ENCODE peak calls at places on chromosomes 1 and 21, in eight cellular contexts. Z, Y, Q, I, M, P, S and E are unnamed samples.
A peak's percentile ranks its signal among the peaks of the same experiment; 100 is the strongest.

GRCh38 chr1:222582099-222582774 is 7.5 kb downstream of the TAF1A start:
- DNase-seq in Z (no peak), Y (no peak), Q (no peak), I (no peak), M (peak; percentile 18), P (no peak), S (no peak), E (peak; percentile 18)

GRCh38 chr1:44406761-44407429 is 1.8 kb downstream of the RNF220 start:
- DNase-seq in Z (no peak), Y (no peak), Q (no peak), I (no peak), M (no peak), P (no peak), S (no peak), E (no peak)

GRCh38 chr1:27004471-27005165 is 8.0 kb downstream of the TENT5B start:
- DNase-seq in Z (no peak), Y (peak; percentile 85), Q (no peak), I (no peak), M (no peak), P (no peak), S (no peak), E (no peak)

GRCh38 chr1:183870351-183871077 is 65.6 kb downstream of the RGL1 start:
- DNase-seq in Z (no peak), Y (peak; percentile 92), Q (peak; percentile 34), I (no peak), M (no peak), P (peak; percentile 86), S (no peak), E (no peak)

GRCh38 chr1:119752592-119752991 is 16.1 kb downstream of the HMGCS2 start:
- DNase-seq in Z (no peak), Y (no peak), Q (no peak), I (no peak), M (no peak), P (no peak), S (no peak), E (no peak)

GRCh38 chr1:230422221-230422981 is 3.7 kb downstream of the PGBD5 start:
- DNase-seq in Z (no peak), Y (no peak), Q (no peak), I (no peak), M (no peak), P (no peak), S (no peak), E (no peak)

GRCh38 chr1:159900086-159900680 is at the start of gene CFAP45:
- DNase-seq in Z (no peak), Y (peak; percentile 80), Q (peak; percentile 89), I (no peak), M (peak; percentile 83), P (peak; percentile 82), S (no peak), E (peak; percentile 48)

GRCh38 chr1:224287714-224288113 is 42.3 kb downstream of the NVL start:
- DNase-seq in Z (no peak), Y (no peak), Q (no peak), I (no peak), M (no peak), P (no peak), S (no peak), E (no peak)

GRCh38 chr1:47931395-47931794 is 65.8 kb downstream of the TRABD2B start:
- DNase-seq in Z (peak; percentile 46), Y (no peak), Q (peak; percentile 52), I (peak; percentile 17), M (no peak), P (no peak), S (no peak), E (peak; percentile 23)
- TF ChIP-seq CTCF in Z (peak; percentile 56), Y (no peak), Q (no peak), I (peak; percentile 48), M (no peak), P (peak; percentile 28), S (no peak), E (no peak)

GRCh38 chr21:46253610-46254124 is 25.1 kb upstream of the LSS start:
- DNase-seq in Z (peak; percentile 55), Y (no peak), Q (no peak), I (peak; percentile 53), M (peak; percentile 62), P (no peak), S (no peak), E (no peak)

GRCh38 chr21:46254208-46254975 is 25.8 kb upstream of the LSS start:
- DNase-seq in Z (no peak), Y (no peak), Q (no peak), I (peak; percentile 22), M (peak; percentile 74), P (no peak), S (no peak), E (peak; percentile 65)

GRCh38 chr21:46255166-46255565 is 26.6 kb upstream of the LSS start:
- DNase-seq in Z (no peak), Y (no peak), Q (no peak), I (no peak), M (no peak), P (no peak), S (no peak), E (no peak)

GRCh38 chr21:46255758-46256337 is 27.3 kb upstream of the LSS start:
- DNase-seq in Z (no peak), Y (no peak), Q (no peak), I (no peak), M (no peak), P (no peak), S (no peak), E (no peak)

DNA sequence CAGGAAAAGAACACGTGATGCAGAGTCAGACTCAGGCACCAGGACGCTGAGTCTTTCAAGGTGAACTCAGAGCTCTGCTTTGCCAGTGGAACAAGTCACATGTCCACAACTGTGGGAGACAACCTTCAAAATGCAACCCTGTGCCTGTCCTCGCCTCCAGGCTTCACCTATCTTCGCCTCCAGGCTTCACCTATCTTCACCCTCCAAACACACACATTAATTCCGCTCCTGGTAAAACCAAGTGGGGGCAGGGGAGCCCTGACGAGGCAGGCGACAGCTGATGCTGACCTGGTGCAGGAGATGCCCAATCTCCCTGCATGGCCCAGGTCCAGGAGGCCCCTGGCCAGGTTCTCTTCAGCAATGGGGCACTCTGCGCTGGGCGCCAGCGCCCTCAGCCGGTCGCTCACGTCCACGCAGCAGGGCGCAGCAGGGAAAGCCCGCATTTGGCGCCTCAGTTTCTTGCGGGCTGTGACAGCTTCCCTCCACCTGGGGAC is 28.0 kb upstream of the LSS start:
- DNase-seq in Z (no peak), Y (no peak), Q (no peak), I (no peak), M (no peak), P (no peak), S (no peak), E (no peak)
- TF ChIP-seq CTCF in Z (no peak), Y (no peak), Q (no peak), I (no peak), M (no peak), P (no peak), S (no peak), E (no peak)

DNA sequence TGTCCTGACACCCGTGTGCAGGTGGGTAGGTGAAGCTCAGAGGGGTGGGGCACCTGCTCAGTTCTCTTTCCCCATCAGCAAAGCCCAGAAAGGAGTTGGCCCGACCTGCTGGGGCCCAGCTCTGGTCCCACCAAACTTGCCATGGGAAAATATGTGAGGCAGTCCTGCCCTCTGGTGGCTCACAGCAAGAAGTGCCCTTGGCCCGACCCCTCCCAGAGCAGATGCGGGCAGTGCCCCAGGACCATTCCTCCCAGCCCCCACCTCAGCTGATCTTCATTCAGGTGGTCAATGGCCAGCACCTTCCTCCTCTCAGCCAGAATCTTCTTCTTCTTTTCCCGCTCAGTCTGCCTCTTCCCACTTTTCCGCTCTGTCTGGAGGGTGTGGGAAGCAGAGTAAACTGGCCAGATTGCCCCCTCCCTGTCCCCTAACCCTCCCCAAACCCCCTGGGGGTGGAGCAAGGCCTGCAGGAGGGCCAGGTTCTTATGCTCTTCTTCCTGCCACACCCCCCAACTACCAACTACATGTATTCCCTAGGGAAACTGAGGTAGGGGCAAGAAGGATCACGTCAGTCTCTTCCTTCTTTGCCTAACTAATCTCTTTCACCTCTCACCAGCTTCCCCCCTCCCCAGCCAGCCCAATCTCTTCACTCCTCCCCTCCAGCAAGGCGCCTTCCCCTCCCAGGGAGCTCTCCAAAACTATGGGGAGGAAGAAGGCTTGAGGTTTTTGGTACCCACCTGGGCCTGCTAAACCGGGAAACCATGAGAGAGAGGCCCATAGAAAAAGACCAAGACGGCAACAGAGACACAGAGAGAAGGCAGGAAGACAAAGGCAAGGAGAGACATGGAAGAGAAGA is 15.6 kb downstream of the TNNT2 start:
- DNase-seq in Z (peak; percentile 60), Y (no peak), Q (peak; percentile 38), I (peak; percentile 54), M (peak; percentile 89), P (no peak), S (no peak), E (peak; percentile 87)
- TF ChIP-seq CTCF in Z (peak; percentile 92), Y (peak; percentile 48), Q (peak; percentile 84), I (peak; percentile 85), M (peak; percentile 70), P (peak; percentile 67), S (no peak), E (peak; percentile 82)

GRCh38 chr1:204621391-204621790 is 64.1 kb downstream of the LRRN2 start:
- DNase-seq in Z (no peak), Y (no peak), Q (no peak), I (no peak), M (no peak), P (no peak), S (no peak), E (no peak)

GRCh38 chr1:204618148-204618760 is 67.3 kb downstream of the LRRN2 start:
- DNase-seq in Z (no peak), Y (no peak), Q (no peak), I (no peak), M (no peak), P (no peak), S (no peak), E (no peak)

GRCh38 chr1:204617256-204618147 is 68.0 kb downstream of the LRRN2 start:
- DNase-seq in Z (no peak), Y (no peak), Q (no peak), I (no peak), M (no peak), P (no peak), S (no peak), E (no peak)

GRCh38 chr1:204621996-204622395 is 63.5 kb downstream of the LRRN2 start:
- DNase-seq in Z (no peak), Y (no peak), Q (no peak), I (no peak), M (no peak), P (no peak), S (no peak), E (no peak)

DNA sequence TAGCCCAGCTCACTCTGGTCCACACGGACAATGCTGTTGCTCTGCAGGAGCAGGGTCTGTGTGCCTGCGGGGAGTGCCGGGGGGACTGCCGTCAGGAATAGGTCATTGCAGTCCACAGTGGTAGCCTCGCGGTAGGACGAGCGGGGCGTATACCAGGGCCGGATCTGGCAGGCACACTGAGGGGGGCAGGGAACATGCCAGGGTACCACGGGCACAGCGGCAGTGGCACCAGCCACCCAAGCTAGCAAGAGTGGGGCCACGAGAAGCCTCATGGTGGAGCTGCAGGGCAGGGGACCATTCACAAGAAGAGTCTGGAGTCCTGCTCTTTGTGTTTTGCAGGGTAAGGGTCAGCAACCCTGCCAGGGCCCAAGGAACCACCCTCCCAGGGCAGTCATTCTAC is 65.8 kb downstream of the LRRN2 start:
- DNase-seq in Z (no peak), Y (no peak), Q (peak; percentile 23), I (no peak), M (no peak), P (no peak), S (no peak), E (no peak)
- TF ChIP-seq CTCF in Z (peak; percentile 11), Y (no peak), Q (no peak), I (peak; percentile 32), M (no peak), P (no peak), S (no peak), E (no peak)